ENCODE peak calls at places on chromosomes 1 and 21, in four cellular contexts. G is HCT116, A is GM23248, O is PC-3. Q is an unnamed sample.

GRCh38 chr1:180080439-180080838 is 74.2 kb upstream of the QSOX1 start:
- DNase-seq in G (peak; percentile 1), A (no peak), O (peak; percentile 82), Q (no peak)

GRCh38 chr1:108124023-108124422 is 76.1 kb downstream of the SLC25A24 start:
- DNase-seq in O (no peak), G (no peak), A (no peak), Q (no peak)

GRCh38 chr1:242185728-242186127 is 186.8 kb upstream of the MAP1LC3C start:
- DNase-seq in G (no peak), A (no peak), O (no peak), Q (no peak)

GRCh38 chr1:63317007-63317813 is 5.2 kb upstream of the FOXD3 start:
- DNase-seq in G (peak; percentile 78), O (peak; percentile 91), A (peak; percentile 70), Q (peak; percentile 13)

GRCh38 chr1:209854196-209854595 is 26.4 kb downstream of the UTP25 start:
- DNase-seq in G (no peak), O (no peak), A (no peak), Q (no peak)

GRCh38 chr1:235999259-235999925 is 65.5 kb downstream of the NID1 start:
- DNase-seq in G (peak; percentile 31), A (peak; percentile 93), O (peak; percentile 87), Q (peak; percentile 52)

GRCh38 chr1:114695430-114696093 is at the start of gene AMPD1:
- DNase-seq in O (peak; percentile 6), A (peak; percentile 74), G (no peak), Q (no peak)

GRCh38 chr1:218513248-218513647 is 168.1 kb downstream of the TGFB2 start:
- DNase-seq in A (no peak), G (no peak), O (no peak), Q (no peak)

GRCh38 chr1:196723325-196724185 is 51.1 kb upstream of the CFHR3 start:
- DNase-seq in O (peak; percentile 46), A (peak; percentile 45), G (peak; percentile 64), Q (peak; percentile 23)

GRCh38 chr21:44444286-44444931 is 10.9 kb upstream of the LRRC3 start:
- DNase-seq in G (peak; percentile 36), A (no peak), O (no peak), Q (no peak)

GRCh38 chr1:169193191-169193850 is 86.8 kb downstream of the ATP1B1 start:
- DNase-seq in G (no peak), O (no peak), A (no peak), Q (no peak)

GRCh38 chr21:40606341-40606740 is 240.6 kb downstream of the DSCAM start:
- DNase-seq in O (no peak), A (no peak), G (no peak), Q (no peak)

GRCh38 chr21:38596264-38597042 is 98.2 kb upstream of the ERG start:
- DNase-seq in A (peak; percentile 36), O (peak; percentile 35), G (no peak), Q (no peak)

GRCh38 chr1:65650682-65651081 is 142.0 kb upstream of the PDE4B start:
- DNase-seq in G (no peak), O (no peak), A (no peak), Q (no peak)

GRCh38 chr21:32021319-32022027 is 148.7 kb downstream of the HUNK start:
- DNase-seq in A (peak; percentile 2), G (no peak), O (peak; percentile 13), Q (no peak)

GRCh38 chr1:155077758-155078495 is 710 bp upstream of the EFNA3 start:
- DNase-seq in O (no peak), A (peak; percentile 65), G (no peak), Q (no peak)

GRCh38 chr1:155079210-155079486 is 511 bp downstream of the EFNA3 start:
- DNase-seq in O (no peak), A (no peak), G (no peak), Q (no peak)

GRCh38 chr1:155078496-155079209 is at the start of gene EFNA3:
- DNase-seq in O (peak; percentile 81), A (peak; percentile 80), G (no peak), Q (no peak)

GRCh38 chr1:155080250-155081228 is 1.9 kb downstream of the EFNA3 start:
- DNase-seq in A (peak; percentile 47), O (peak; percentile 30), G (no peak), Q (no peak)

DNA sequence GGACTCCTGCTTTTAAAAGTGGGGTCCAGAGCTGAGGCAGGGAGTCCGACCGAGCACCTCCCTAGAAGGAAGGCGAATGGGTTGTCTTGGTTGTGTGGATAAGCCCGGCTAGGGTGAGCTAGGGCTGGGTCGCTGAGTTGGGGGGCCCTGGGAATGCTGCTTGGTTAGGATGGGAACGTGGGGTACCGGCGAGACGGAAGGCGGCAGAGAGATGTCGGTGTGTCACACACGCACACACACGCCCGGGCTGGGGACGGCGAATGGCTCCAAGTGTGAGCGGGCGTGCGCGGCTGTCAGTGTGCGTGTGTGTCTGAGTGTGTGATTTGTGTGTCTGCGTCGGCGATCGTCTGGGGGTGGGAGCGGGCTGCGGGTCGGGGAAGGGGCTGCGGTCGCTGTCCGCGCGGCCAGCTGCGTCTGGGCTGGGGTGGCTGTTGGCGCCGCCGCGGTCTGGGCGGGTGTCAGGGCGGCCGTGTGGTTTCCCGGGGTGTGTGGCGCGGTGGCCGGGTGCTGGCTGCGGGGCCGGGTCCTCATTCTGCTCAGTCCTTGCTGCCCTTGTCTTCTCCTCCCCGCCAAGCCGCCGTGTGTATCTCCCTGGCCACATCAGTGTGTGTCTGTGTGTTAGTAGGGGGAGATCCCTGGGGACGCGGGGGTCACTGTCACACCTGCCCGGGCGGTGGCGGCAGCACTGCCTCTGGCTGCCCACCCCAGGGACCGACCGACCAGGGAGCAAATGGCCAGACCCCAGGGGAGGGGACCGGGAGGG is 1.0 kb downstream of the EFNA3 start:
- DNase-seq in O (no peak), G (no peak), A (no peak), Q (no peak)
- H3K9ac ChIP-seq in O (no peak overlapping the region), G (peak overlapping the region; percentile 81), A (no peak overlapping the region), Q (peak overlapping the region; percentile 41)

GRCh38 chr1:156642265-156643185 is 608 bp downstream of the BCAN start:
- DNase-seq in O (no peak), A (peak; percentile 24), G (no peak), Q (no peak)
- TF ChIP-seq EZH2 in O (no peak), A (no peak), G (no peak), Q (peak; percentile 97)

GRCh38 chr1:246187834-246188372 is 319.2 kb downstream of the SMYD3 start:
- DNase-seq in A (no peak), G (no peak), O (no peak), Q (no peak)
- H3K4me3 ChIP-seq in A (no peak overlapping the region), G (no peak overlapping the region), O (no peak overlapping the region), Q (no peak overlapping the region)

GRCh38 chr1:151981178-151981525 is 12.5 kb downstream of the S100A10 start:
- DNase-seq in O (peak; percentile 36), G (no peak), A (peak; percentile 55), Q (no peak)
- H3K9ac ChIP-seq in O (no peak overlapping the region), G (no peak overlapping the region), A (peak overlapping the region; percentile 63), Q (no peak overlapping the region)

DNA sequence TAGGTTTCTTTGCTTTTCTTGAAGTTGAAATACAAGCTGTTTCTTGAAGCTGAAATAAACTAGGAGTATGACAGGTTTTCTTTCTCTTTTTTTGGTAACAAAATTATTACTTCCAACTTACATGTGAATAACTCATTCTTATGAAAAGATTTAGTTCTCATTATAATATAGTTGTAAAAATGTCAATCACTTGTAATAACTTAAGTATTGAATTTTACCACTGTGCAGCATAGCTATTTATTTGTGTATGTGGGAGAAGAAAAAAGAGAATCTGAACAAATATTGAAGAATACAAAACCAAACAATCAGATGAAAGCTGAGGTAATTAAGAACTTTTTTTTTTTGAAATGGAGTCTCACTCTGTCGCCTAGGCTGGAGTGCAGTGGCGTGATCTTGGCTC is 11.1 kb downstream of the CLIC4 start:
- DNase-seq in A (no peak), G (no peak), O (no peak), Q (no peak)
- TF ChIP-seq EZH2 in A (no peak), G (no peak), O (no peak), Q (no peak)

Q was measured in keratinocyte.